ENCODE peak calls at places on chromosomes 16 and 17, in five cellular contexts. B is central memory CD4-positive, alpha-beta T cell; S is kidney glomerular epithelial cell; E is epithelial cell of esophagus; N is naive thymus-derived CD8-positive, alpha-beta T cell. Y is an unnamed sample.

GRCh38 chr17:11953924-11954323 is 43.4 kb downstream of the ZNF18 start:
- DNase-seq in B (no peak), S (no peak), E (no peak), N (no peak), Y (no peak)

GRCh38 chr16:48395375-48395774 is 10.2 kb upstream of the SIAH1 start:
- DNase-seq in B (no peak), S (no peak), E (no peak), N (no peak), Y (no peak)

GRCh38 chr16:54245788-54246453 is 40.7 kb downstream of the IRX3 start:
- DNase-seq in B (no peak), S (no peak), E (no peak), N (no peak), Y (no peak)

GRCh38 chr17:50221500-50222480 is 20.4 kb upstream of the COL1A1 start:
- DNase-seq in B (no peak), S (peak; percentile 32), E (peak; percentile 90), N (no peak), Y (no peak)

GRCh38 chr17:73027130-73027741 is 65.3 kb downstream of the SLC39A11 start:
- DNase-seq in B (no peak), S (no peak), E (no peak), N (no peak), Y (no peak)

GRCh38 chr16:84718-85452 is 6.9 kb downstream of the MPG start:
- DNase-seq in B (no peak), S (peak; percentile 98), E (peak; percentile 69), N (no peak), Y (peak; percentile 59)

GRCh38 chr17:14873540-14873939 is 391.6 kb downstream of the PMP22 start:
- DNase-seq in B (no peak), S (no peak), E (no peak), N (no peak), Y (no peak)

GRCh38 chr17:42387663-42388380 is 420 bp downstream of the STAT3 start:
- DNase-seq in B (peak; percentile 29), S (no peak), E (peak; percentile 78), N (no peak), Y (no peak)

GRCh38 chr16:77781091-77781490 is 7.3 kb upstream of the VAT1L start:
- DNase-seq in B (no peak), S (no peak), E (no peak), N (no peak), Y (no peak)

GRCh38 chr17:75774471-75774987 is 9.5 kb upstream of the GALK1 start:
- DNase-seq in B (no peak), S (no peak), E (no peak), N (no peak), Y (no peak)

GRCh38 chr17:46783031-46783593 is 35.4 kb downstream of the WNT3 start:
- DNase-seq in B (no peak), S (no peak), E (peak; percentile 81), N (no peak), Y (no peak)

GRCh38 chr16:52471650-52472370 is 75.1 kb downstream of the TOX3 start:
- DNase-seq in B (no peak), S (no peak), E (no peak), N (no peak), Y (no peak)

GRCh38 chr16:73976661-73977060 is 320.0 kb upstream of the PSMD7 start:
- DNase-seq in B (no peak), S (no peak), E (no peak), N (no peak), Y (no peak)

GRCh38 chr17:14150604-14151003 is 81.3 kb downstream of the COX10 start:
- DNase-seq in B (no peak), S (no peak), E (no peak), N (no peak), Y (no peak)

GRCh38 chr16:88350922-88351321 is 31.8 kb upstream of the ZNF469 start:
- DNase-seq in B (no peak), S (no peak), E (no peak), N (no peak), Y (no peak)

GRCh38 chr17:16977932-16978331 is 6.0 kb upstream of the TNFRSF13B start:
- DNase-seq in B (no peak), S (peak; percentile 96), E (peak; percentile 13), N (no peak), Y (no peak)

GRCh38 chr16:12833939-12834338 is 30.3 kb upstream of the CPPED1 start:
- DNase-seq in B (no peak), S (peak; percentile 18), E (peak; percentile 5), N (no peak), Y (no peak)

GRCh38 chr16:31477220-31478216 is 5.4 kb upstream of the SLC5A2 start:
- DNase-seq in B (no peak), S (no peak), E (no peak), N (no peak), Y (peak; percentile 38)

GRCh38 chr16:27628216-27628945 is 78.4 kb downstream of the KATNIP start:
- DNase-seq in B (no peak), S (no peak), E (no peak), N (no peak), Y (no peak)

GRCh38 chr17:77718669-77718961 is 239.9 kb upstream of the TNRC6C start:
- DNase-seq in B (no peak), S (no peak), E (no peak), N (no peak), Y (no peak)

GRCh38 chr16:56551796-56552738 is 12.8 kb upstream of the MT4 start:
- DNase-seq in B (no peak), S (no peak), E (no peak), N (no peak), Y (no peak)

GRCh38 chr16:66603537-66604375 is 748 bp upstream of the CMTM3 start:
- DNase-seq in B (peak; percentile 84), S (peak; percentile 47), E (no peak), N (peak; percentile 44), Y (peak; percentile 71)

GRCh38 chr16:14334366-14335105 is 263.4 kb downstream of the MRTFB start:
- DNase-seq in B (no peak), S (no peak), E (peak; percentile 62), N (no peak), Y (no peak)

Y was measured in immature natural killer cell.